ENCODE peak calls at places on chromosome 18, in six cellular contexts. One of them, this sample, is unnamed. For H3K4me1, the result is how much of the 10 kb centered on the place peaks cover.

GRCh38 chr18:48804856-48805610 is 145.7 kb downstream of the SMAD7 start:
- DNase-seq in left ventricle myocardium inferior: peak
- DNase-seq in RWPE2: peak
- DNase-seq in hepatocyte: no peak
- DNase-seq in heart right ventricle: no peak
- DNase-seq in CD8-positive, alpha-beta T cell: no peak
- DNase-seq in this sample: no peak

GRCh38 chr18:61854578-61854977 is 38.2 kb downstream of the RNF152 start:
- DNase-seq in left ventricle myocardium inferior: no peak
- DNase-seq in hepatocyte: no peak
- DNase-seq in heart right ventricle: no peak
- DNase-seq in CD8-positive, alpha-beta T cell: no peak
- DNase-seq in RWPE2: no peak
- DNase-seq in this sample: no peak

GRCh38 chr18:35458677-35459441 is 38.9 kb downstream of the INO80C start:
- DNase-seq in heart right ventricle: peak
- DNase-seq in CD8-positive, alpha-beta T cell: no peak
- DNase-seq in RWPE2: no peak
- DNase-seq in left ventricle myocardium inferior: peak
- DNase-seq in hepatocyte: peak
- DNase-seq in this sample: peak

GRCh38 chr18:25503567-25504081 is 151.7 kb upstream of the ZNF521 start:
- DNase-seq in left ventricle myocardium inferior: peak
- DNase-seq in hepatocyte: peak
- DNase-seq in heart right ventricle: peak
- DNase-seq in RWPE2: no peak
- DNase-seq in CD8-positive, alpha-beta T cell: no peak
- DNase-seq in this sample: no peak

GRCh38 chr18:57898506-57899124 is 95.5 kb upstream of the ATP8B1 start:
- DNase-seq in RWPE2: no peak
- DNase-seq in left ventricle myocardium inferior: no peak
- DNase-seq in heart right ventricle: no peak
- DNase-seq in CD8-positive, alpha-beta T cell: no peak
- DNase-seq in hepatocyte: no peak
- DNase-seq in this sample: no peak

GRCh38 chr18:51017140-51017874 is 12.7 kb upstream of the SMAD4 start:
- DNase-seq in hepatocyte: no peak
- DNase-seq in left ventricle myocardium inferior: no peak
- DNase-seq in CD8-positive, alpha-beta T cell: no peak
- DNase-seq in heart right ventricle: no peak
- DNase-seq in RWPE2: no peak
- DNase-seq in this sample: no peak

GRCh38 chr18:21904856-21905255 is 164.3 kb downstream of the MIB1 start:
- DNase-seq in CD8-positive, alpha-beta T cell: no peak
- DNase-seq in hepatocyte: peak
- DNase-seq in left ventricle myocardium inferior: no peak
- DNase-seq in RWPE2: no peak
- DNase-seq in heart right ventricle: no peak
- DNase-seq in this sample: peak

GRCh38 chr18:39795350-39795749 is 2159.7 kb upstream of the PIK3C3 start:
- DNase-seq in hepatocyte: no peak
- DNase-seq in RWPE2: no peak
- DNase-seq in heart right ventricle: no peak
- DNase-seq in left ventricle myocardium inferior: no peak
- DNase-seq in CD8-positive, alpha-beta T cell: no peak
- DNase-seq in this sample: no peak

GRCh38 chr18:10420561-10421352 is 33.7 kb upstream of the APCDD1 start:
- DNase-seq in left ventricle myocardium inferior: no peak
- DNase-seq in CD8-positive, alpha-beta T cell: no peak
- DNase-seq in hepatocyte: no peak
- DNase-seq in heart right ventricle: no peak
- DNase-seq in RWPE2: no peak
- DNase-seq in this sample: no peak

GRCh38 chr18:48589797-48590519 is 51.1 kb downstream of the CTIF start:
- DNase-seq in hepatocyte: no peak
- DNase-seq in heart right ventricle: peak
- DNase-seq in CD8-positive, alpha-beta T cell: no peak
- DNase-seq in RWPE2: no peak
- DNase-seq in left ventricle myocardium inferior: peak
- DNase-seq in this sample: peak

GRCh38 chr18:41144444-41144843 is 810.6 kb upstream of the PIK3C3 start:
- DNase-seq in CD8-positive, alpha-beta T cell: no peak
- DNase-seq in hepatocyte: no peak
- DNase-seq in left ventricle myocardium inferior: no peak
- DNase-seq in heart right ventricle: no peak
- DNase-seq in RWPE2: peak
- DNase-seq in this sample: no peak

GRCh38 chr18:79702906-79703305 is 23.3 kb downstream of the CTDP1 start:
- DNase-seq in heart right ventricle: no peak
- DNase-seq in left ventricle myocardium inferior: no peak
- DNase-seq in CD8-positive, alpha-beta T cell: no peak
- DNase-seq in RWPE2: no peak
- DNase-seq in hepatocyte: no peak
- DNase-seq in this sample: no peak

GRCh38 chr18:36124841-36125240 is 4.3 kb downstream of the SLC39A6 start:
- DNase-seq in RWPE2: no peak
- DNase-seq in left ventricle myocardium inferior: no peak
- DNase-seq in hepatocyte: no peak
- DNase-seq in CD8-positive, alpha-beta T cell: no peak
- DNase-seq in heart right ventricle: no peak
- DNase-seq in this sample: no peak

GRCh38 chr18:67864677-67865340 is 348.3 kb upstream of the DSEL start:
- DNase-seq in heart right ventricle: no peak
- DNase-seq in left ventricle myocardium inferior: no peak
- DNase-seq in hepatocyte: no peak
- DNase-seq in CD8-positive, alpha-beta T cell: no peak
- DNase-seq in RWPE2: no peak
- DNase-seq in this sample: no peak

GRCh38 chr18:58005885-58006523 is 38.0 kb upstream of the NEDD4L start:
- DNase-seq in CD8-positive, alpha-beta T cell: no peak
- DNase-seq in hepatocyte: no peak
- DNase-seq in left ventricle myocardium inferior: no peak
- DNase-seq in heart right ventricle: no peak
- DNase-seq in RWPE2: no peak
- DNase-seq in this sample: no peak

GRCh38 chr18:76467371-76468190 is 27.5 kb downstream of the ZNF516 start:
- DNase-seq in heart right ventricle: no peak
- DNase-seq in hepatocyte: no peak
- DNase-seq in CD8-positive, alpha-beta T cell: no peak
- DNase-seq in left ventricle myocardium inferior: no peak
- DNase-seq in RWPE2: no peak
- DNase-seq in this sample: no peak

GRCh38 chr18:35026407-35027061 is 14.7 kb upstream of the MAPRE2 start:
- DNase-seq in hepatocyte: no peak
- DNase-seq in heart right ventricle: no peak
- DNase-seq in CD8-positive, alpha-beta T cell: no peak
- DNase-seq in RWPE2: no peak
- DNase-seq in left ventricle myocardium inferior: no peak
- DNase-seq in this sample: no peak

GRCh38 chr18:63253428-63254372 is 65.9 kb downstream of the BCL2 start:
- DNase-seq in hepatocyte: no peak
- DNase-seq in heart right ventricle: no peak
- DNase-seq in CD8-positive, alpha-beta T cell: no peak
- DNase-seq in left ventricle myocardium inferior: no peak
- DNase-seq in RWPE2: no peak
- DNase-seq in this sample: no peak

GRCh38 chr18:63098014-63098981 is 221.3 kb downstream of the BCL2 start:
- DNase-seq in RWPE2: no peak
- DNase-seq in CD8-positive, alpha-beta T cell: peak
- DNase-seq in hepatocyte: no peak
- DNase-seq in left ventricle myocardium inferior: no peak
- DNase-seq in heart right ventricle: no peak
- DNase-seq in this sample: no peak

GRCh38 chr18:10412933-10413332 is 41.5 kb upstream of the APCDD1 start:
- DNase-seq in heart right ventricle: no peak
- DNase-seq in RWPE2: peak
- DNase-seq in hepatocyte: no peak
- DNase-seq in CD8-positive, alpha-beta T cell: no peak
- DNase-seq in left ventricle myocardium inferior: no peak
- DNase-seq in this sample: no peak

GRCh38 chr18:25896178-25896780 is 194.1 kb downstream of the SS18 start:
- DNase-seq in left ventricle myocardium inferior: no peak
- DNase-seq in hepatocyte: peak
- DNase-seq in heart right ventricle: peak
- DNase-seq in CD8-positive, alpha-beta T cell: no peak
- DNase-seq in RWPE2: no peak
- DNase-seq in this sample: peak

GRCh38 chr18:34947711-34948125 is 93.5 kb upstream of the MAPRE2 start:
- DNase-seq in RWPE2: no peak
- DNase-seq in heart right ventricle: no peak
- DNase-seq in hepatocyte: no peak
- DNase-seq in CD8-positive, alpha-beta T cell: no peak
- DNase-seq in left ventricle myocardium inferior: no peak
- DNase-seq in this sample: no peak

DNA sequence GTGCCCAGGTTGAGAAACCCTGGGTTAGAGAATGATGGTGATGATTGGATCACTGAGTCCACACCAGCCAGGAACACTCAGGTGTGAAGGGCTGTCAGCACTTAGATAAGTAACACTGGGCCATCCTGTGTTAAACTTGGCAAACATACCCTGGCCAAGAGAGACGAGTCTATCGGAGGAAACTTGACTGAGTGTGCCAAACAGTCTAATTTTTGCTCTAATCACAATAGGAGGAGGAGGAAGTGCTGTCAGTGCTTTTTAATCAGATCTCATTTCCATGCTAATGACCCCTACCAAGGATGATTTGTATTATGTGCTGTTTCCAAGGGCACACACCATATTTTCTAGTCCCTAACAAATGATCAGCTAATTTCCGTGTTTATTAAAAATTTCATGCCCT is 63.8 kb upstream of the SEC11C start:
- DNase-seq in hepatocyte: no peak
- DNase-seq in RWPE2: no peak
- DNase-seq in left ventricle myocardium inferior: no peak
- DNase-seq in CD8-positive, alpha-beta T cell: no peak
- DNase-seq in heart right ventricle: no peak
- DNase-seq in this sample: no peak
- TF ChIP-seq CTCF in hepatocyte: no peak
- TF ChIP-seq CTCF in RWPE2: no peak
- TF ChIP-seq CTCF in left ventricle myocardium inferior: no peak
- TF ChIP-seq CTCF in CD8-positive, alpha-beta T cell: no peak
- TF ChIP-seq CTCF in heart right ventricle: no peak
- TF ChIP-seq CTCF in this sample: no peak

GRCh38 chr18:55266981-55267380 is 307.7 kb upstream of the CCDC68 start:
- DNase-seq in CD8-positive, alpha-beta T cell: no peak
- DNase-seq in RWPE2: no peak
- DNase-seq in hepatocyte: no peak
- DNase-seq in heart right ventricle: no peak
- DNase-seq in left ventricle myocardium inferior: no peak
- DNase-seq in this sample: no peak
- H3K4me1 ChIP-seq in CD8-positive, alpha-beta T cell: under half
- H3K4me1 ChIP-seq in RWPE2: under half
- H3K4me1 ChIP-seq in hepatocyte: under half
- H3K4me1 ChIP-seq in heart right ventricle: half or more
- H3K4me1 ChIP-seq in left ventricle myocardium inferior: half or more
- H3K4me1 ChIP-seq in this sample: under half

GRCh38 chr18:64693756-64694155 is 544.9 kb upstream of the LINC00305 start:
- DNase-seq in heart right ventricle: no peak
- DNase-seq in hepatocyte: no peak
- DNase-seq in CD8-positive, alpha-beta T cell: no peak
- DNase-seq in left ventricle myocardium inferior: no peak
- DNase-seq in RWPE2: no peak
- DNase-seq in this sample: no peak

GRCh38 chr18:64692826-64693225 is 543.9 kb upstream of the LINC00305 start:
- DNase-seq in left ventricle myocardium inferior: no peak
- DNase-seq in hepatocyte: no peak
- DNase-seq in CD8-positive, alpha-beta T cell: no peak
- DNase-seq in RWPE2: no peak
- DNase-seq in heart right ventricle: no peak
- DNase-seq in this sample: no peak
- H3K4me3 ChIP-seq in left ventricle myocardium inferior: no peak
- H3K4me3 ChIP-seq in hepatocyte: no peak
- H3K4me3 ChIP-seq in CD8-positive, alpha-beta T cell: no peak
- H3K4me3 ChIP-seq in RWPE2: no peak
- H3K4me3 ChIP-seq in heart right ventricle: no peak
- H3K4me3 ChIP-seq in this sample: no peak

GRCh38 chr18:32019251-32019943 is 772 bp downstream of the RNF125 start:
- DNase-seq in heart right ventricle: peak
- DNase-seq in CD8-positive, alpha-beta T cell: peak
- DNase-seq in RWPE2: peak
- DNase-seq in hepatocyte: peak
- DNase-seq in left ventricle myocardium inferior: peak
- DNase-seq in this sample: no peak
- TF ChIP-seq CTCF in heart right ventricle: peak
- TF ChIP-seq CTCF in CD8-positive, alpha-beta T cell: no peak
- TF ChIP-seq CTCF in RWPE2: peak
- TF ChIP-seq CTCF in hepatocyte: no peak
- TF ChIP-seq CTCF in left ventricle myocardium inferior: peak
- TF ChIP-seq CTCF in this sample: no peak

GRCh38 chr18:69894467-69894866 is 53.2 kb downstream of the CD226 start:
- DNase-seq in CD8-positive, alpha-beta T cell: no peak
- DNase-seq in RWPE2: no peak
- DNase-seq in heart right ventricle: no peak
- DNase-seq in left ventricle myocardium inferior: no peak
- DNase-seq in hepatocyte: no peak
- DNase-seq in this sample: no peak

GRCh38 chr18:69900941-69901340 is 46.7 kb downstream of the CD226 start:
- DNase-seq in CD8-positive, alpha-beta T cell: no peak
- DNase-seq in heart right ventricle: no peak
- DNase-seq in hepatocyte: no peak
- DNase-seq in left ventricle myocardium inferior: no peak
- DNase-seq in RWPE2: no peak
- DNase-seq in this sample: no peak

GRCh38 chr18:69898241-69898861 is 49.3 kb downstream of the CD226 start:
- DNase-seq in heart right ventricle: no peak
- DNase-seq in RWPE2: no peak
- DNase-seq in left ventricle myocardium inferior: no peak
- DNase-seq in hepatocyte: no peak
- DNase-seq in CD8-positive, alpha-beta T cell: peak
- DNase-seq in this sample: no peak

GRCh38 chr18:69895081-69896047 is 52.3 kb downstream of the CD226 start:
- DNase-seq in left ventricle myocardium inferior: no peak
- DNase-seq in RWPE2: no peak
- DNase-seq in hepatocyte: no peak
- DNase-seq in CD8-positive, alpha-beta T cell: no peak
- DNase-seq in heart right ventricle: no peak
- DNase-seq in this sample: no peak

GRCh38 chr18:69897397-69898108 is 50.1 kb downstream of the CD226 start:
- DNase-seq in CD8-positive, alpha-beta T cell: no peak
- DNase-seq in left ventricle myocardium inferior: no peak
- DNase-seq in RWPE2: no peak
- DNase-seq in hepatocyte: no peak
- DNase-seq in heart right ventricle: no peak
- DNase-seq in this sample: no peak
- H3K4me1 ChIP-seq in CD8-positive, alpha-beta T cell: under half
- H3K4me1 ChIP-seq in left ventricle myocardium inferior: under half
- H3K4me1 ChIP-seq in RWPE2: under half
- H3K4me1 ChIP-seq in hepatocyte: under half
- H3K4me1 ChIP-seq in heart right ventricle: under half
- H3K4me1 ChIP-seq in this sample: under half

DNA sequence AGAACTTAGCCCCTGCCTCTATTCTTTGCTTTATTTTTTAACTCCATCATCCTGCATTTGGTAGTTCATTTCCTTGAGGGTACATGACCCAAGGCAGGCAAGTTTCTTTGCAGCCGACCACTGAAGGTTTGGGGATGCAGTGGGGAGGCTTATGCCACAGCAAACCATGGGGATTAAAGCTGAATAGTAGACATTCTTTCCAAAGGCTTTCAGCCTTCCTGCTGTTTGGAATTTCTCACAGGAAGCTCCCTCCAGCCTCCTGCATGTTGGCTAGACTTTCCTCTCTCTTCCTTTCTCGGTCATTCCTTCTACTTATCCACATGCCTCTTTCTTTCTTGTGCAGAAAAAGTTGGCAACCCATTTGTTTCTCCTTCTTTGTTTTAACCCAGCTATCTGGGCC is 77.3 kb downstream of the SOCS6 start:
- DNase-seq in hepatocyte: no peak
- DNase-seq in left ventricle myocardium inferior: no peak
- DNase-seq in RWPE2: no peak
- DNase-seq in CD8-positive, alpha-beta T cell: no peak
- DNase-seq in heart right ventricle: no peak
- DNase-seq in this sample: no peak
- H3K4me3 ChIP-seq in hepatocyte: no peak
- H3K4me3 ChIP-seq in left ventricle myocardium inferior: no peak
- H3K4me3 ChIP-seq in RWPE2: no peak
- H3K4me3 ChIP-seq in CD8-positive, alpha-beta T cell: no peak
- H3K4me3 ChIP-seq in heart right ventricle: no peak
- H3K4me3 ChIP-seq in this sample: no peak